ENCODE peak calls at places on chromosomes 4 and X, in ten cellular contexts. L is effector memory CD8-positive, alpha-beta T cell; T is adipocyte; Z is activated naive CD4-positive, alpha-beta T cell treated with anti-CD3 and anti-CD28 coated beads for 36 hours; O is nephron progenitor cell; H is M059J; M is Right ventricle myocardium inferior; N is left lung; Q is WTC11; R is stimulated activated CD4-positive, alpha-beta T cell treated with anti-CD3 and anti-CD28 coated beads, Interleukin-4, amount 100 ng/mL, for 4 hours. S is an unnamed sample.

GRCh38 chrX:129772796-129773431 is 6.8 kb upstream of the SASH3 start:
- DNase-seq in O (no peak), H (no peak), M (peak; percentile 84), Q (no peak), N (peak; percentile 90), Z (peak; percentile 68), L (peak; percentile 35), T (no peak), R (peak; percentile 28), S (no peak)

GRCh38 chr4:40550900-40551546 is 78.6 kb downstream of the RBM47 start:
- DNase-seq in O (no peak), N (no peak), Z (peak; percentile 34), H (peak; percentile 79), L (peak; percentile 1), Q (no peak), T (peak; percentile 61), M (no peak), R (peak; percentile 27), S (peak; percentile 48)

GRCh38 chr4:32010221-32010620 is 1290.1 kb downstream of the PCDH7 start:
- DNase-seq in Q (peak; percentile 24), T (no peak), M (no peak), N (no peak), O (no peak), L (no peak), Z (no peak), H (peak; percentile 25), R (no peak), S (peak; percentile 42)

GRCh38 chr4:30386266-30386895 is 333.8 kb upstream of the PCDH7 start:
- DNase-seq in N (no peak), R (no peak), M (no peak), O (no peak), T (peak; percentile 7), L (no peak), Z (no peak), H (peak; percentile 40), Q (no peak), S (no peak)

GRCh38 chr4:71251266-71251665 is 87.6 kb upstream of the SLC4A4 start:
- DNase-seq in O (no peak), L (no peak), T (peak; percentile 55), N (no peak), Z (no peak), R (no peak), M (no peak), Q (no peak), H (peak; percentile 56), S (no peak)

GRCh38 chr4:45442466-45442865 is 681.4 kb downstream of the GABRG1 start:
- DNase-seq in T (no peak), L (no peak), H (no peak), O (peak; percentile 8), M (no peak), N (no peak), R (no peak), Z (no peak), Q (no peak), S (no peak)

GRCh38 chr4:37664696-37665095 is 21.5 kb downstream of the RELL1 start:
- DNase-seq in M (no peak), R (no peak), N (no peak), Q (no peak), Z (no peak), L (no peak), O (no peak), H (no peak), T (no peak), S (no peak)

GRCh38 chr4:70583952-70584834 is 7.9 kb upstream of the AMBN start:
- DNase-seq in N (no peak), M (no peak), O (no peak), H (peak; percentile 26), Q (no peak), L (no peak), R (no peak), T (no peak), Z (no peak), S (no peak)

GRCh38 chr4:180913750-180914149 is 1329.5 kb upstream of the TENM3 start:
- DNase-seq in T (peak; percentile 63), Q (no peak), M (no peak), L (no peak), O (no peak), R (no peak), N (no peak), Z (no peak), H (peak; percentile 90), S (no peak)

GRCh38 chr4:12924253-12924652 is 559.9 kb downstream of the RAB28 start:
- DNase-seq in N (no peak), T (no peak), H (no peak), L (no peak), O (no peak), M (no peak), Q (no peak), R (no peak), Z (no peak), S (no peak)

GRCh38 chrX:85828771-85829170 is 218.6 kb downstream of the CHM start:
- DNase-seq in R (no peak), T (no peak), Q (no peak), O (no peak), Z (no peak), H (no peak), L (no peak), M (no peak), N (no peak), S (no peak)

GRCh38 chr4:104491396-104491821 is 3.3 kb downstream of the CXXC4 start:
- DNase-seq in Q (peak; percentile 56), H (peak; percentile 2), O (peak; percentile 81), R (no peak), N (peak; percentile 84), L (peak; percentile 24), T (peak; percentile 38), Z (peak; percentile 22), M (peak; percentile 45), S (peak; percentile 55)

GRCh38 chr4:167918077-167918476 is 174.3 kb upstream of the ANXA10 start:
- DNase-seq in L (no peak), N (no peak), R (no peak), O (no peak), Q (no peak), H (no peak), M (no peak), Z (no peak), T (no peak), S (no peak)

GRCh38 chr4:187602339-187603092 is 393.1 kb upstream of the ZFP42 start:
- DNase-seq in Z (no peak), T (no peak), R (no peak), H (peak; percentile 84), M (no peak), L (no peak), O (no peak), N (no peak), Q (no peak), S (no peak)

GRCh38 chrX:143632625-143633387 is 3.1 kb downstream of the SLITRK4 start:
- DNase-seq in Z (no peak), T (no peak), R (no peak), N (no peak), H (no peak), Q (no peak), M (no peak), L (no peak), O (no peak), S (no peak)

GRCh38 chr4:101153653-101154052 is 193.7 kb downstream of the PPP3CA start:
- DNase-seq in M (no peak), N (no peak), R (no peak), T (no peak), H (no peak), O (no peak), Z (no peak), Q (no peak), L (no peak), S (no peak)

GRCh38 chr4:94686086-94686485 is 71.7 kb upstream of the BMPR1B start:
- DNase-seq in L (no peak), N (no peak), Z (no peak), R (no peak), M (no peak), O (no peak), T (no peak), Q (no peak), H (no peak), S (no peak)

GRCh38 chr4:14178421-14178820 is 550.9 kb upstream of the BOD1L1 start:
- DNase-seq in Z (peak; percentile 7), T (peak; percentile 17), M (no peak), H (peak; percentile 70), Q (no peak), N (no peak), R (no peak), L (no peak), O (no peak), S (no peak)

GRCh38 chr4:173505924-173506779 is 23.9 kb downstream of the HAND2 start:
- DNase-seq in Q (peak; percentile 84), L (no peak), R (no peak), O (peak; percentile 57), Z (peak; percentile 74), H (peak; percentile 41), N (peak; percentile 78), M (peak; percentile 81), T (peak; percentile 77), S (no peak)

GRCh38 chr4:186845137-186845842 is 121.6 kb upstream of the FAT1 start:
- DNase-seq in O (no peak), R (no peak), H (peak; percentile 87), M (no peak), Q (no peak), N (no peak), L (no peak), T (peak; percentile 75), Z (no peak), S (no peak)

GRCh38 chr4:18404642-18405041 is 383.1 kb upstream of the LCORL start:
- DNase-seq in M (no peak), N (no peak), O (no peak), T (no peak), H (no peak), Z (no peak), L (no peak), R (no peak), Q (no peak), S (no peak)

GRCh38 chrX:120310861-120311631 is at the start of gene TMEM255A:
- DNase-seq in T (peak; percentile 7), N (peak; percentile 48), Q (peak; percentile 25), Z (peak; percentile 13), O (peak; percentile 28), R (no peak), L (no peak), M (peak; percentile 58), H (peak; percentile 42), S (no peak)

GRCh38 chrX:67612231-67612630 is 68.4 kb downstream of the AR start:
- DNase-seq in L (no peak), Z (no peak), M (no peak), N (no peak), O (no peak), R (no peak), Q (no peak), H (peak; percentile 72), T (peak; percentile 25), S (no peak)

GRCh38 chr4:108693819-108694218 is 43.4 kb downstream of the OSTC start:
- DNase-seq in M (no peak), Z (no peak), L (no peak), O (no peak), Q (no peak), R (no peak), H (no peak), T (peak; percentile 75), N (no peak), S (no peak)

GRCh38 chr4:115154826-115155225 is 41.4 kb upstream of the NDST4 start:
- DNase-seq in Z (no peak), T (peak; percentile 57), L (no peak), Q (no peak), R (no peak), O (no peak), N (no peak), H (no peak), M (no peak), S (no peak)

GRCh38 chr4:66266035-66266434 is 595.7 kb upstream of the EPHA5 start:
- DNase-seq in Q (peak; percentile 47), M (no peak), O (peak; percentile 22), H (no peak), T (no peak), N (peak; percentile 26), L (no peak), Z (no peak), R (no peak), S (no peak)

GRCh38 chr4:85520765-85521749 is 46.1 kb downstream of the ARHGAP24 start:
- DNase-seq in Q (no peak), L (no peak), O (no peak), M (no peak), Z (no peak), R (no peak), N (no peak), H (no peak), T (no peak), S (no peak)

GRCh38 chr4:38870098-38870850 is 2.7 kb downstream of the FAM114A1 start:
- DNase-seq in R (no peak), T (peak; percentile 42), O (no peak), Z (no peak), L (no peak), N (no peak), H (no peak), M (no peak), Q (no peak), S (no peak)